ENCODE peak calls at places on chromosomes 12 and 14, in four cellular contexts. C is K562, I is A549, P is HepG2. K is an unnamed sample.

GRCh38 chr12:24861751-24862575 is 86.9 kb downstream of the BCAT1 start:
- DNase-seq in C (peak; percentile 60), I (no peak), P (peak; percentile 51), K (no peak)

GRCh38 chr12:116964004-116964739 is 53.4 kb downstream of the FBXW8 start:
- DNase-seq in C (no peak), I (no peak), P (no peak), K (no peak)

GRCh38 chr12:79250955-79251354 is 386.4 kb downstream of the SYT1 start:
- DNase-seq in C (no peak), I (no peak), P (no peak), K (no peak)

GRCh38 chr12:1883513-1883912 is 34.9 kb downstream of the CACNA2D4 start:
- DNase-seq in C (no peak), I (no peak), P (no peak), K (no peak)

GRCh38 chr12:57839996-57840395 is 6.5 kb downstream of the CTDSP2 start:
- DNase-seq in C (no peak), I (no peak), P (no peak), K (no peak)

GRCh38 chr12:3076730-3077571 is at the start of gene TSPAN9:
- DNase-seq in C (peak; percentile 51), I (peak; percentile 74), P (peak; percentile 37), K (no peak)

GRCh38 chr12:82650627-82651337 is 35.9 kb upstream of the TMTC2 start:
- DNase-seq in C (peak; percentile 11), I (peak; percentile 96), P (peak; percentile 74), K (peak; percentile 38)

GRCh38 chr12:117350140-117350539 is 11.3 kb downstream of the NOS1 start:
- DNase-seq in C (no peak), I (no peak), P (no peak), K (no peak)

GRCh38 chr14:86543531-86543930 is 1013.6 kb downstream of the FLRT2 start:
- DNase-seq in C (no peak), I (no peak), P (no peak), K (no peak)

GRCh38 chr14:58171090-58171489 is 19.1 kb upstream of the ARMH4 start:
- DNase-seq in C (peak; percentile 94), I (peak; percentile 93), P (peak; percentile 79), K (peak; percentile 42)

GRCh38 chr14:36215217-36215598 is 38.7 kb upstream of the PTCSC3 start:
- DNase-seq in C (no peak), I (no peak), P (no peak), K (no peak)

DNA sequence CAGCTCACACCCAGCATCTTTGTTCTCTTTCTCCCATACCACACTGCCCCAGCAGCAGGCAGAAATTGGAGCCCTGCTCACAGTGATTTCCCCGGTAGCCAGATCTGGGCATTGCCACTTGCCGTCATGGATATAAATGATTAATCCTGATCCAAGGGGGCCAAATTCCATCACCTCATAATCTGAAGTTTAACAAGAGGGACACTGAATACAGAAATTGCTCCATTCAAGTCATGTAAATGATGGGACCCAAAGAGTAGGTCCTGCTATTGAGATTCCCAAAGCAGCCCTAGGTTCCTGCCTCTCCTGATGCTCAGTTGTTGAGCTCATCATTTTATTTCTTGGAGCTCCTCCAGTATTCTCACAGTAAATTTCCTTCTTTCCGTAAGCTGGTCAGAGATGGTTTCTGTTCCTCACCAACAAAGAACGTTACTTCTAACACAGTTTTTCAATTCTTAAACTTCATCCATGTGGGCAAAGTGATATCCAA is 11.7 kb downstream of the ITPR2 start:
- DNase-seq in C (no peak), I (no peak), P (no peak), K (no peak)
- H3K4me1 ChIP-seq in C (no peaks in the 10 kb centered on the region), I (peaks cover 4% of the 10 kb centered on the region), P (peaks cover 97% of the 10 kb centered on the region), K (peaks cover 24% of the 10 kb centered on the region)

DNA sequence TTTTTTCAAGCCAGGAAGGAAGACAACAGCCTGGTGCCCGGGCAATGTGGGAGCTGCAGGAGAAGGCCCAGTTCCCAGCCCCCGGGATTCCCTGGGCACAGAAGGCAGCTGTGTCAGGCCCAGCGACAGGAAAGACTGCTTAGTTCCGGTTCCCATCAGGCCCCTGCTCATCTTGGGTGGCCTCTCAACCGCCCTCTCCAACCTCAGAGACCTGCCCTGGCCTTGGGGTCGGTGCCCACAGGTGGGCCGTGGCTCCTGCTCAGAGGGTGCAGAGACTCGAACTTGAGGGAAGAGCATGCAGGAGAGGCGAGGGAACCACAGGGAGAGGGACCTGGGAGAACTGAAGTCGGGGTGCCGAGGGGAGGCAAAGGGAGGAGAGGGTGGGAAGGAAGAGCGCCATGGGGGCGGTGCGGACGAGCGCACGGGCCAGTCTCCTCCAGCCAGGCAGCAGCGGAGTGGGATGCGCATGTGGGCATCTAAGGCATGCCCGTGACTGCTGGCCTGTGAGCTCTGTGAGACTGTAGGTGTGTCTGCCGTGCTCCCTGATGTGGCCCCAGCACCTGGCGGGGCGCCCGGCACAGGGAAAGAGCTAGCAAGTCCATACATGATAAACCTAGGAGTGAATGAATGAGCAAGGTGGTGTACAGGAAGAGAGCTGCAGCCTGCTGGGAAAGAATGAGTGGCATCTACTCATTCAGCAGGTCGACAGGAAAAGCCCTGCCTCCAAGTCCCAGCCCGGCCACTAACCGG is 42.7 kb downstream of the SSH1 start:
- DNase-seq in C (no peak), I (no peak), P (no peak), K (no peak)
- TF ChIP-seq BHLHE40 in C (no peak), I (no peak), P (no peak), K (no peak)

GRCh38 chr12:53561590-53561953 is 54.3 kb upstream of the NPFF start:
- DNase-seq in C (no peak), I (peak; percentile 88), P (peak; percentile 56), K (no peak)
- TF ChIP-seq HDAC2 in C (no peak), I (no peak), P (no peak), K (no peak)

GRCh38 chr12:51547606-51548005 is 43.4 kb upstream of the SCN8A start:
- DNase-seq in C (no peak), I (no peak), P (no peak), K (no peak)
- H3K4me1 ChIP-seq in C (no peaks in the 10 kb centered on the region), I (no peaks in the 10 kb centered on the region), P (no peaks in the 10 kb centered on the region), K (no peaks in the 10 kb centered on the region)

DNA sequence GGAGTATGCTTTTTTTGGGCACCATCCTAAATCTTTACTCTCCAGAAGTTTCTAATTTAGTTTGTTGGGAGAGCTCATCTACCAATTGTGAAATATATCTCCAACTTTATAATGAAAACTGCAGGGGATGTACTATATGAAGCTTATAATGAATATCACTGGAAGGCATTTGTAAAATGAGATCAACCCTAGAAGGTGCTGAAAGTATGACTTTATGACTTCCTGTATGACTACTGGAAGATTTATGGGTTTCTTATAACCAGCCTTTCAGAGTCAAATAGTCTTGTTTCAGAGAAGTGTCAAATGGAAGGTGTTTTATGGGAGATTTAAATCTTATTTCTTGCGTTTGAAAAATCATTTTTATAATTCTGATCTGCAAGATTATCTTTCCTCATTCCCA is 122.9 kb downstream of the MYRFL start:
- DNase-seq in C (no peak), I (no peak), P (no peak), K (no peak)
- TF ChIP-seq BHLHE40 in C (no peak), I (no peak), P (no peak), K (no peak)

GRCh38 chr12:48286665-48287064 is 64.1 kb downstream of the ZNF641 start:
- DNase-seq in C (peak; percentile 41), I (peak; percentile 31), P (peak; percentile 10), K (no peak)
- TF ChIP-seq HDAC2 in C (no peak), I (no peak), P (no peak), K (no peak)

GRCh38 chr12:65854629-65855028 is 30.3 kb downstream of the HMGA2 start:
- DNase-seq in C (no peak), I (no peak), P (peak; percentile 39), K (no peak)
- H3K4me1 ChIP-seq in C (no peaks in the 10 kb centered on the region), I (no peaks in the 10 kb centered on the region), P (peaks cover 60% of the 10 kb centered on the region), K (no peaks in the 10 kb centered on the region)

GRCh38 chr12:26021534-26021933 is 63.1 kb downstream of the RASSF8 start:
- DNase-seq in C (no peak), I (no peak), P (no peak), K (no peak)
- TF ChIP-seq BHLHE40 in C (no peak), I (no peak), P (no peak), K (no peak)